ENCODE peak calls at places on chromosomes 3 and 15, in nine cellular contexts. D is upper lobe of left lung; U is colonic mucosa; C is uterus; N is CD8-positive, alpha-beta memory T cell; F is right atrium auricular region; E is naive thymus-derived CD4-positive, alpha-beta T cell; P is lung; T is body of pancreas. S is an unnamed sample. For H3K4me1, the result is how much of the 10 kb centered on the place peaks cover.

GRCh38 chr3:106333911-106334618 is 465.3 kb upstream of the CBLB start:
- DNase-seq in D (no peak), U (no peak), C (no peak), N (peak), F (no peak), E (no peak), P (no peak), T (no peak), S (no peak)

GRCh38 chr3:126126811-126127431 is 43.0 kb upstream of the SLC41A3 start:
- DNase-seq in D (peak), U (peak), C (peak), N (no peak), F (no peak), E (no peak), P (no peak), T (peak), S (no peak)

GRCh38 chr15:41796457-41796856 is 22.2 kb downstream of the MAPKBP1 start:
- DNase-seq in D (no peak), U (no peak), C (no peak), N (no peak), F (no peak), E (no peak), P (no peak), T (no peak), S (no peak)

GRCh38 chr3:171829841-171830559 is 13.1 kb upstream of the TMEM212 start:
- DNase-seq in D (peak), U (peak), C (peak), N (peak), F (peak), E (no peak), P (peak), T (peak), S (peak)

GRCh38 chr3:37683321-37683720 is 178.4 kb upstream of the CTDSPL start:
- DNase-seq in D (no peak), U (no peak), C (no peak), N (no peak), F (no peak), E (no peak), P (no peak), T (no peak), S (no peak)

GRCh38 chr3:124362418-124362817 is 367.8 kb upstream of the UMPS start:
- DNase-seq in D (no peak), U (peak), C (no peak), N (no peak), F (no peak), E (no peak), P (no peak), T (no peak), S (no peak)

GRCh38 chr3:37279226-37279625 is 104.8 kb upstream of the LRRFIP2 start:
- DNase-seq in D (no peak), U (no peak), C (no peak), N (no peak), F (no peak), E (no peak), P (no peak), T (no peak), S (no peak)

GRCh38 chr15:90001062-90001682 is at the start of gene ZNF710:
- DNase-seq in D (no peak), U (no peak), C (peak), N (no peak), F (no peak), E (peak), P (no peak), T (peak), S (peak)

GRCh38 chr3:53534996-53535395 is 40.6 kb downstream of the CACNA1D start:
- DNase-seq in D (no peak), U (no peak), C (no peak), N (no peak), F (no peak), E (no peak), P (no peak), T (no peak), S (no peak)

GRCh38 chr3:15796771-15797599 is 794 bp downstream of the ANKRD28 start:
- DNase-seq in D (no peak), U (no peak), C (no peak), N (no peak), F (no peak), E (no peak), P (no peak), T (no peak), S (peak)

GRCh38 chr3:8145661-8146060 is 356.0 kb upstream of the LMCD1 start:
- DNase-seq in D (no peak), U (no peak), C (no peak), N (no peak), F (no peak), E (no peak), P (no peak), T (no peak), S (no peak)

GRCh38 chr3:133384331-133385027 is 15.4 kb upstream of the BFSP2 start:
- DNase-seq in D (peak), U (peak), C (peak), N (no peak), F (peak), E (peak), P (peak), T (peak), S (peak)

GRCh38 chr3:129837057-129837631 is 56.4 kb downstream of the TMCC1 start:
- DNase-seq in D (no peak), U (no peak), C (no peak), N (no peak), F (no peak), E (no peak), P (no peak), T (no peak), S (no peak)

GRCh38 chr3:148962513-148962912 is 28.8 kb upstream of the GYG1 start:
- DNase-seq in D (peak), U (no peak), C (peak), N (no peak), F (no peak), E (no peak), P (no peak), T (no peak), S (no peak)

GRCh38 chr3:18264331-18264730 is 160.8 kb downstream of the SATB1 start:
- DNase-seq in D (no peak), U (no peak), C (no peak), N (no peak), F (no peak), E (no peak), P (no peak), T (no peak), S (no peak)

GRCh38 chr15:85005744-85006143 is 24.1 kb downstream of the PDE8A start:
- DNase-seq in D (no peak), U (no peak), C (no peak), N (no peak), F (no peak), E (no peak), P (no peak), T (no peak), S (no peak)

GRCh38 chr3:193301441-193301840 is 60.4 kb downstream of the PLAAT1 start:
- DNase-seq in D (no peak), U (no peak), C (no peak), N (no peak), F (no peak), E (no peak), P (no peak), T (no peak), S (no peak)

GRCh38 chr3:45479627-45480026 is 91.3 kb downstream of the LARS2 start:
- DNase-seq in D (no peak), U (no peak), C (no peak), N (no peak), F (no peak), E (no peak), P (no peak), T (no peak), S (no peak)

GRCh38 chr3:193342551-193342950 is 36.0 kb downstream of the ATP13A5 start:
- DNase-seq in D (no peak), U (no peak), C (no peak), N (no peak), F (no peak), E (no peak), P (no peak), T (no peak), S (no peak)

GRCh38 chr3:146134348-146135117 is 26.5 kb downstream of the PLOD2 start:
- DNase-seq in D (no peak), U (no peak), C (no peak), N (no peak), F (no peak), E (no peak), P (no peak), T (no peak), S (peak)

GRCh38 chr3:143137637-143138036 is 18.1 kb downstream of the CHST2 start:
- DNase-seq in D (no peak), U (no peak), C (no peak), N (no peak), F (no peak), E (no peak), P (no peak), T (no peak), S (no peak)

GRCh38 chr15:85407421-85408269 is 27.2 kb downstream of the AKAP13 start:
- DNase-seq in D (peak), U (peak), C (no peak), N (no peak), F (no peak), E (peak), P (peak), T (peak), S (no peak)

DNA sequence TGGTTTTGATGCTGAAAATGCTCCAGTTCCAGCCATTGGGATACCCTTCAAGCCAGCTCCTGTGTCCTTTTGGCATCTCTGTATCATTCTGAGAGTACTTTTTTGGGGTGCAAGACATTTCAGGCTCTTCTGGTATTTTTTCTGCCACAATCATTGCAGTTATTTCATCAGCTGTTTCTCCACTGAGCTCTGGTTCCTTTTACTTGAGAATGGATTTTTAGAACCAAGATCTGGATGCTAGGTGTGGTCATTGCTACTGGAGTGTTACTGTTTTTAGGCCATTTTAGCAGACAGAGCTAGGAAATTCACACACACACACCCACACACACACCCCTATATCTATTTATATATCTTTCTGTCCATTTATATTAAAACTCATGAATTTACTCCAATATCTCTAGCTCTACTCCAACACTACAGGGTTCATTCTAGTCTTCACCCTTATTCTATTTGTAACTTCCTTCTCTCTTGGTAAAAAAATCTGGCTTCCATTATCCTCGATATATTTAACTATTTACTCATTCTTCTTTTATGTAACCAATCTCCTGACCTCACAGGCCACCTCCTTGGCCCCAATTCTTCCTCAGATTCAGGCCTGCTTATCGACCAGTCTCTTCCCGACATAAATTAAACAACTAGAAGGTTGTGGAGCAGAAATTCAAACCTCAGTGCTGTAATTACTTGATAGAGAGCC is 17.0 kb downstream of the SLC35G2 start:
- DNase-seq in D (no peak), U (no peak), C (no peak), N (no peak), F (no peak), E (no peak), P (no peak), T (no peak), S (no peak)
- H3K4me1 ChIP-seq in D (under half), U (under half), C (under half), N (under half), F (under half), E (under half), P (under half), T (under half), S (under half)

GRCh38 chr3:69878254-69878653 is 121.3 kb upstream of the SAMMSON start:
- DNase-seq in D (no peak), U (no peak), C (no peak), N (no peak), F (no peak), E (no peak), P (no peak), T (no peak), S (no peak)
- H3K4me3 ChIP-seq in D (no peak), U (no peak), C (no peak), N (no peak), F (no peak), E (no peak), P (no peak), T (no peak), S (no peak)

GRCh38 chr3:99870712-99871111 is 53.0 kb downstream of the CMSS1 start:
- DNase-seq in D (no peak), U (no peak), C (no peak), N (no peak), F (no peak), E (no peak), P (no peak), T (no peak), S (no peak)
- H3K4me1 ChIP-seq in D (under half), U (under half), C (under half), N (under half), F (under half), E (under half), P (under half), T (under half), S (under half)

DNA sequence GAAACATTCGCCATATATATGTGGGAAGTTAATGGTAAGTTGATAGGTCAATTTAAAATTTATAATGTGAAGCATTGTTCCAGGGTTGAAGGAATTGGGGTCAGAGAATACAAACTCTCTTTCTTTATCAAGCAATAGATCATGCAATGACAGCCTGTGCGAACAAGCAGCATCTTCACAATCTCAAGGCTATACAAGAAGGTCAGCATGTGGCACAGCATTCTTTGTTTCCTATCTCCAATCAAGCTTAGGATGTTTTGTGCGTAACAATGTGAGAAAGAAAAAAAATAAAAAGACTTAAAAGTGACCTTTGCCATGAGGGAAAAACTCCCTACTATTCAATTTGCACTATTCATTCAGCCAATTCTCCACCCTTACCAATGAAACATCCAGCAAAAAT is 288.1 kb upstream of the NECTIN3 start:
- DNase-seq in D (no peak), U (no peak), C (no peak), N (no peak), F (no peak), E (no peak), P (no peak), T (no peak), S (no peak)
- H3K4me3 ChIP-seq in D (no peak), U (no peak), C (no peak), N (no peak), F (no peak), E (no peak), P (no peak), T (no peak), S (no peak)

GRCh38 chr15:74211656-74212055 is 9.1 kb upstream of the STRA6 start:
- DNase-seq in D (no peak), U (no peak), C (no peak), N (no peak), F (no peak), E (no peak), P (no peak), T (no peak), S (no peak)
- H3K4me1 ChIP-seq in D (under half), U (under half), C (under half), N (under half), F (under half), E (under half), P (under half), T (under half), S (under half)

GRCh38 chr3:42749753-42750231 is 23.3 kb downstream of the CCDC13 start:
- DNase-seq in D (no peak), U (no peak), C (no peak), N (no peak), F (no peak), E (no peak), P (no peak), T (peak), S (no peak)

GRCh38 chr3:42747581-42747980 is 25.5 kb downstream of the CCDC13 start:
- DNase-seq in D (no peak), U (no peak), C (no peak), N (no peak), F (peak), E (peak), P (no peak), T (no peak), S (no peak)

GRCh38 chr3:42750834-42751233 is 22.2 kb downstream of the CCDC13 start:
- DNase-seq in D (no peak), U (no peak), C (no peak), N (no peak), F (peak), E (no peak), P (no peak), T (no peak), S (no peak)

GRCh38 chr3:42751609-42752008 is 21.4 kb downstream of the CCDC13 start:
- DNase-seq in D (no peak), U (no peak), C (no peak), N (no peak), F (peak), E (no peak), P (no peak), T (no peak), S (no peak)

GRCh38 chr3:42749025-42749752 is 23.9 kb downstream of the CCDC13 start:
- DNase-seq in D (no peak), U (no peak), C (no peak), N (no peak), F (no peak), E (no peak), P (no peak), T (peak), S (no peak)
- H3K4me3 ChIP-seq in D (no peak), U (no peak), C (no peak), N (no peak), F (no peak), E (no peak), P (no peak), T (no peak), S (no peak)

GRCh38 chr3:141307351-141308059 is 60.8 kb upstream of the ZBTB38 start:
- DNase-seq in D (no peak), U (no peak), C (no peak), N (no peak), F (peak), E (no peak), P (no peak), T (no peak), S (no peak)
- H3K4me1 ChIP-seq in D (under half), U (under half), C (under half), N (half or more), F (under half), E (half or more), P (under half), T (under half), S (under half)

GRCh38 chr3:13113346-13114335 is 40.4 kb upstream of the IQSEC1 start:
- DNase-seq in D (no peak), U (no peak), C (no peak), N (no peak), F (no peak), E (no peak), P (no peak), T (peak), S (no peak)
- H3K4me3 ChIP-seq in D (no peak), U (no peak), C (no peak), N (no peak), F (no peak), E (no peak), P (no peak), T (no peak), S (no peak)

S was measured in HAP-1.